ENCODE peak calls at places on chromosome 20, in nine cellular contexts. I, K, O, H, P, C, A, F and M are unnamed samples.

GRCh38 chr20:38997622-38998021 is 35.5 kb downstream of the DHX35 start:
- DNase-seq in K (no peak), C (no peak), F (no peak), P (no peak), I (no peak), A (no peak), H (no peak), O (no peak), M (no peak)

GRCh38 chr20:45963059-45964011 is 8.7 kb downstream of the ZNF335 start:
- DNase-seq in C (peak; percentile 24), F (peak; percentile 55), O (peak; percentile 85), P (no peak), I (peak; percentile 65), A (no peak), K (peak; percentile 21), H (peak; percentile 45), M (peak; percentile 51)

GRCh38 chr20:50353289-50353961 is 156.8 kb upstream of the PTPN1 start:
- DNase-seq in F (no peak), C (no peak), P (no peak), A (peak; percentile 51), I (no peak), O (no peak), H (no peak), K (no peak), M (no peak)

GRCh38 chr20:10079964-10080363 is 45.2 kb downstream of the ANKEF1 start:
- DNase-seq in F (no peak), A (no peak), P (no peak), I (no peak), C (no peak), K (no peak), H (peak; percentile 48), O (no peak), M (peak; percentile 54)

GRCh38 chr20:19522080-19522801 is 235.8 kb upstream of the RIN2 start:
- DNase-seq in K (no peak), H (no peak), F (no peak), I (no peak), P (no peak), C (no peak), O (no peak), A (no peak), M (peak; percentile 94)

GRCh38 chr20:6051505-6051904 is 2.4 kb downstream of the LRRN4 start:
- DNase-seq in I (no peak), A (no peak), O (no peak), K (no peak), H (peak; percentile 75), C (no peak), P (no peak), F (no peak), M (peak; percentile 48)

GRCh38 chr20:50120935-50121693 is 8.2 kb upstream of the UBE2V1 start:
- DNase-seq in I (peak; percentile 75), C (peak; percentile 50), H (peak; percentile 52), P (peak; percentile 63), O (peak; percentile 81), A (peak; percentile 48), K (peak; percentile 73), F (peak; percentile 58), M (peak; percentile 80)

GRCh38 chr20:61937146-61937962 is 128.3 kb downstream of the TAF4 start:
- DNase-seq in I (no peak), K (no peak), H (no peak), C (no peak), P (no peak), A (peak; percentile 4), O (no peak), F (no peak), M (no peak)

GRCh38 chr20:43320536-43320935 is 130.8 kb upstream of the PTPRT start:
- DNase-seq in O (no peak), P (no peak), A (no peak), C (no peak), H (no peak), I (no peak), K (no peak), F (no peak), M (no peak)

GRCh38 chr20:23011008-23011721 is 23.9 kb upstream of the SSTR4 start:
- DNase-seq in A (no peak), O (peak; percentile 92), H (no peak), I (no peak), K (no peak), C (no peak), F (no peak), P (no peak), M (no peak)

GRCh38 chr20:32190608-32191415 is 16.7 kb downstream of the PLAGL2 start:
- DNase-seq in A (no peak), I (peak; percentile 35), C (no peak), K (no peak), P (no peak), H (no peak), F (no peak), O (peak; percentile 64), M (no peak)

GRCh38 chr20:23350855-23351838 is 556 bp downstream of the NXT1 start:
- DNase-seq in F (peak; percentile 71), O (peak; percentile 73), P (peak; percentile 73), I (peak; percentile 58), H (peak; percentile 47), C (no peak), K (peak; percentile 48), A (peak; percentile 26), M (peak; percentile 67)

GRCh38 chr20:17843246-17844132 is 125.1 kb downstream of the SNX5 start:
- DNase-seq in H (peak; percentile 99), F (peak; percentile 70), C (no peak), K (peak; percentile 42), I (no peak), A (peak; percentile 54), O (no peak), P (no peak), M (peak; percentile 100)

GRCh38 chr20:44208770-44209169 is 1.8 kb downstream of the OSER1 start:
- DNase-seq in I (no peak), A (no peak), F (no peak), P (no peak), C (no peak), K (no peak), H (peak; percentile 3), O (no peak), M (no peak)

GRCh38 chr20:49585585-49586245 is 17.8 kb upstream of the PTGIS start:
- DNase-seq in P (no peak), O (peak; percentile 20), F (no peak), I (no peak), H (no peak), A (no peak), K (no peak), C (no peak), M (no peak)

GRCh38 chr20:50663095-50663821 is 28.1 kb downstream of the RIPOR3 start:
- DNase-seq in A (peak; percentile 37), C (peak; percentile 47), O (peak; percentile 64), P (no peak), F (no peak), K (no peak), H (no peak), I (peak; percentile 70), M (no peak)

GRCh38 chr20:9068232-9068781 is 580 bp upstream of the PLCB4 start:
- DNase-seq in A (peak; percentile 59), I (peak; percentile 81), P (peak; percentile 75), H (no peak), F (no peak), O (peak; percentile 76), C (no peak), K (peak; percentile 19), M (peak; percentile 61)

GRCh38 chr20:53735536-53736050 is 142.0 kb upstream of the ZNF217 start:
- DNase-seq in A (no peak), H (peak; percentile 94), P (no peak), C (no peak), K (no peak), F (no peak), I (peak; percentile 72), O (peak; percentile 84), M (peak; percentile 93)

GRCh38 chr20:6718660-6719059 is 48.8 kb upstream of the BMP2 start:
- DNase-seq in O (no peak), C (no peak), F (no peak), I (no peak), A (no peak), K (no peak), H (no peak), P (no peak), M (peak; percentile 89)

GRCh38 chr20:24770628-24771556 is 178.2 kb upstream of the CST7 start:
- DNase-seq in I (no peak), H (no peak), K (no peak), F (no peak), P (peak; percentile 5), O (no peak), C (no peak), A (no peak), M (no peak)

GRCh38 chr20:25984933-25985332 is 288.3 kb upstream of the ZNF337 start:
- DNase-seq in H (peak; percentile 28), K (no peak), C (no peak), I (peak; percentile 34), F (peak; percentile 57), P (no peak), O (no peak), A (peak; percentile 58), M (peak; percentile 83)

GRCh38 chr20:3174442-3175263 is 1.3 kb upstream of the LZTS3 start:
- DNase-seq in O (peak; percentile 80), A (no peak), H (peak; percentile 15), I (no peak), F (no peak), K (no peak), P (peak; percentile 67), C (no peak), M (peak; percentile 12)

GRCh38 chr20:46093531-46093930 is 3.8 kb upstream of the NCOA5 start:
- DNase-seq in I (no peak), F (no peak), O (no peak), P (no peak), K (no peak), A (no peak), C (no peak), H (peak; percentile 1), M (no peak)

GRCh38 chr20:13870349-13870748 is 85.5 kb downstream of the NDUFAF5 start:
- DNase-seq in O (peak; percentile 21), K (no peak), C (no peak), I (no peak), P (no peak), F (no peak), A (no peak), H (no peak), M (no peak)